ENCODE peak calls at places on chromosome 1, in seven cellular contexts. One of them, this sample, is unnamed.

GRCh38 chr1:9413143-9413876 is 120.6 kb downstream of the SPSB1 start:
- DNase-seq in HCT116: peak; percentile 56
- DNase-seq in fibroblast of lung: peak; percentile 94
- DNase-seq in hepatocyte: peak; percentile 88
- DNase-seq in DND-41: peak; percentile 88
- DNase-seq in neural progenitor cell: peak; percentile 55
- DNase-seq in astrocyte: peak; percentile 91
- DNase-seq in this sample: peak; percentile 93

GRCh38 chr1:16189921-16190499 is 22.4 kb downstream of the ARHGEF19 start:
- DNase-seq in HCT116: no peak
- DNase-seq in fibroblast of lung: no peak
- DNase-seq in hepatocyte: no peak
- DNase-seq in DND-41: no peak
- DNase-seq in neural progenitor cell: no peak
- DNase-seq in astrocyte: no peak
- DNase-seq in this sample: no peak

GRCh38 chr1:38026592-38027200 is 14.2 kb downstream of the UTP11 start:
- DNase-seq in HCT116: no peak
- DNase-seq in fibroblast of lung: peak; percentile 54
- DNase-seq in hepatocyte: peak; percentile 77
- DNase-seq in DND-41: no peak
- DNase-seq in neural progenitor cell: peak; percentile 80
- DNase-seq in astrocyte: peak; percentile 37
- DNase-seq in this sample: peak; percentile 64

GRCh38 chr1:78102082-78102481 is 56.3 kb downstream of the GIPC2 start:
- DNase-seq in HCT116: no peak
- DNase-seq in fibroblast of lung: peak; percentile 97
- DNase-seq in hepatocyte: no peak
- DNase-seq in DND-41: no peak
- DNase-seq in neural progenitor cell: no peak
- DNase-seq in astrocyte: peak; percentile 95
- DNase-seq in this sample: no peak

GRCh38 chr1:7322912-7323311 is 448.2 kb upstream of the VAMP3 start:
- DNase-seq in HCT116: no peak
- DNase-seq in fibroblast of lung: no peak
- DNase-seq in hepatocyte: no peak
- DNase-seq in DND-41: no peak
- DNase-seq in neural progenitor cell: no peak
- DNase-seq in astrocyte: no peak
- DNase-seq in this sample: no peak

GRCh38 chr1:54331843-54332688 is 74.1 kb downstream of the SSBP3 start:
- DNase-seq in HCT116: no peak
- DNase-seq in fibroblast of lung: no peak
- DNase-seq in hepatocyte: no peak
- DNase-seq in DND-41: no peak
- DNase-seq in neural progenitor cell: no peak
- DNase-seq in astrocyte: no peak
- DNase-seq in this sample: no peak

GRCh38 chr1:5509664-5510452 is 482.4 kb downstream of the NPHP4 start:
- DNase-seq in HCT116: peak; percentile 13
- DNase-seq in fibroblast of lung: peak; percentile 6
- DNase-seq in hepatocyte: peak; percentile 78
- DNase-seq in DND-41: peak; percentile 66
- DNase-seq in neural progenitor cell: peak; percentile 71
- DNase-seq in astrocyte: no peak
- DNase-seq in this sample: peak; percentile 32

GRCh38 chr1:198530964-198531363 is 9.5 kb downstream of the ATP6V1G3 start:
- DNase-seq in HCT116: no peak
- DNase-seq in fibroblast of lung: no peak
- DNase-seq in hepatocyte: no peak
- DNase-seq in DND-41: no peak
- DNase-seq in neural progenitor cell: peak; percentile 14
- DNase-seq in astrocyte: no peak
- DNase-seq in this sample: no peak

GRCh38 chr1:24931481-24932221 is 1.6 kb upstream of the RUNX3 start:
- DNase-seq in HCT116: no peak
- DNase-seq in fibroblast of lung: no peak
- DNase-seq in hepatocyte: no peak
- DNase-seq in DND-41: no peak
- DNase-seq in neural progenitor cell: peak; percentile 71
- DNase-seq in astrocyte: no peak
- DNase-seq in this sample: no peak
- TF ChIP-seq EZH2 in HCT116: no peak
- TF ChIP-seq EZH2 in fibroblast of lung: peak; percentile 87
- TF ChIP-seq EZH2 in hepatocyte: peak; percentile 89
- TF ChIP-seq EZH2 in DND-41: no peak
- TF ChIP-seq EZH2 in neural progenitor cell: peak; percentile 16
- TF ChIP-seq EZH2 in astrocyte: peak; percentile 37
- TF ChIP-seq EZH2 in this sample: no peak

GRCh38 chr1:162007485-162007884 is 16.2 kb downstream of the OLFML2B start:
- DNase-seq in HCT116: no peak
- DNase-seq in fibroblast of lung: no peak
- DNase-seq in hepatocyte: no peak
- DNase-seq in DND-41: no peak
- DNase-seq in neural progenitor cell: no peak
- DNase-seq in astrocyte: no peak
- DNase-seq in this sample: no peak
- TF ChIP-seq CTCF in HCT116: no peak
- TF ChIP-seq CTCF in fibroblast of lung: no peak
- TF ChIP-seq CTCF in hepatocyte: no peak
- TF ChIP-seq CTCF in DND-41: no peak
- TF ChIP-seq CTCF in neural progenitor cell: no peak
- TF ChIP-seq CTCF in astrocyte: no peak
- TF ChIP-seq CTCF in this sample: no peak

DNA sequence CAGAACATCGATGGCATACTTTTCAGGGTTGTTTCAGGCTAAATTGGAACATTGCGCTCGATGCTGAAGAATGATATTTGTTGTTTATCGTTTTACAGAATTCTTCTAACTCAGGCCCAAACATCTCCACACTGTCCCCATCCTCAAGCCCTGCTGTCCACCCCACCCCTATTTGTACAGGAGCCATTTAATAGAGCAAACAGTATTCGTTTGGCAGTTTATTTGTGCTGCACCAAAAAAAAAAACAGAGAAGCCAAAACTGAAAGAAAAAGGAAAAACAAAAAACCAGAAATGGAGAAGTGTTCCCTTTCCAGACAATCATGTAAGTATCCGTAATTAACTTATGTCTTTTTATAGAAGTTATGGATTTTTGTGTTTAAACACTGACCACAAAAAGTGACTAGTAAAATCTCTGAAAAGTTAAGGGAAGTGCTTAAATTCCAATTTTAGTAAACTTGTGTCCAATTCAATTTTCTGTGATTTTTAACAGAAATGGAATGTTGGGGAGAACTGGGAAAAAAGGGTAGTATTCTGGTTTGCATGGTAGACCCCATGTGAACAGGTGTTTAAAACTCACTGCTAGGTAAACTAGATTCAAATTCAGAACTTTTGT is 40.4 kb upstream of the ZBTB18 start:
- DNase-seq in HCT116: no peak
- DNase-seq in fibroblast of lung: peak; percentile 25
- DNase-seq in hepatocyte: no peak
- DNase-seq in DND-41: no peak
- DNase-seq in neural progenitor cell: no peak
- DNase-seq in astrocyte: peak; percentile 23
- DNase-seq in this sample: no peak
- TF ChIP-seq EZH2 in HCT116: no peak
- TF ChIP-seq EZH2 in fibroblast of lung: no peak
- TF ChIP-seq EZH2 in hepatocyte: no peak
- TF ChIP-seq EZH2 in DND-41: no peak
- TF ChIP-seq EZH2 in neural progenitor cell: no peak
- TF ChIP-seq EZH2 in astrocyte: no peak
- TF ChIP-seq EZH2 in this sample: no peak

GRCh38 chr1:201022824-201023516 is 544 bp downstream of the KIF21B start:
- DNase-seq in HCT116: no peak
- DNase-seq in fibroblast of lung: no peak
- DNase-seq in hepatocyte: no peak
- DNase-seq in DND-41: peak; percentile 48
- DNase-seq in neural progenitor cell: peak; percentile 41
- DNase-seq in astrocyte: no peak
- DNase-seq in this sample: peak; percentile 58
- TF ChIP-seq CTCF in HCT116: no peak
- TF ChIP-seq CTCF in fibroblast of lung: peak; percentile 1
- TF ChIP-seq CTCF in hepatocyte: peak; percentile 16
- TF ChIP-seq CTCF in DND-41: peak; percentile 17
- TF ChIP-seq CTCF in neural progenitor cell: peak; percentile 34
- TF ChIP-seq CTCF in astrocyte: no peak
- TF ChIP-seq CTCF in this sample: peak; percentile 24

GRCh38 chr1:172653015-172653709 is 5.7 kb upstream of the FASLG start:
- DNase-seq in HCT116: no peak
- DNase-seq in fibroblast of lung: peak; percentile 61
- DNase-seq in hepatocyte: no peak
- DNase-seq in DND-41: peak; percentile 31
- DNase-seq in neural progenitor cell: no peak
- DNase-seq in astrocyte: no peak
- DNase-seq in this sample: no peak
- TF ChIP-seq EZH2 in HCT116: no peak
- TF ChIP-seq EZH2 in fibroblast of lung: no peak
- TF ChIP-seq EZH2 in hepatocyte: no peak
- TF ChIP-seq EZH2 in DND-41: no peak
- TF ChIP-seq EZH2 in neural progenitor cell: no peak
- TF ChIP-seq EZH2 in astrocyte: no peak
- TF ChIP-seq EZH2 in this sample: no peak